ENCODE peak calls at places on chromosomes 12 and 14, in seven cellular contexts. C is T47D, X is hepatocyte, A is erythroblast, Q is HFFc6, I is tibial artery, P is T-helper 17 cell. W is an unnamed sample.

GRCh38 chr12:52956987-52957386 is 8.1 kb downstream of the KRT18 start:
- DNase-seq in A (no peak), P (no peak), C (peak), X (no peak), Q (no peak), I (no peak), W (no peak)

GRCh38 chr14:93742761-93743160 is 45.5 kb downstream of the PRIMA1 start:
- DNase-seq in X (peak), C (no peak), A (no peak), P (no peak), I (no peak), Q (no peak), W (no peak)

GRCh38 chr12:106113446-106114083 is 25.2 kb downstream of the NUAK1 start:
- DNase-seq in Q (no peak), A (no peak), C (no peak), X (no peak), P (no peak), I (peak), W (no peak)

GRCh38 chr12:112891093-112892024 is 15.4 kb upstream of the OAS1 start:
- DNase-seq in P (no peak), Q (no peak), X (no peak), C (no peak), A (no peak), I (no peak), W (no peak)

GRCh38 chr12:89370411-89370810 is 18.1 kb upstream of the DUSP6 start:
- DNase-seq in I (no peak), X (no peak), P (no peak), Q (no peak), C (peak), A (peak), W (no peak)

GRCh38 chr12:63869656-63870055 is 25.2 kb downstream of the SRGAP1 start:
- DNase-seq in X (no peak), A (no peak), C (no peak), P (no peak), Q (peak), I (no peak), W (no peak)

GRCh38 chr14:100336618-100337530 is 13.7 kb downstream of the SLC25A47 start:
- DNase-seq in C (no peak), P (no peak), I (peak), X (no peak), Q (no peak), A (no peak), W (no peak)

GRCh38 chr12:54172102-54172630 is 16.6 kb downstream of the SMUG1 start:
- DNase-seq in P (no peak), Q (no peak), X (no peak), C (no peak), A (no peak), I (no peak), W (no peak)

GRCh38 chr12:112122823-112123690 is 2.3 kb upstream of the TRAFD1 start:
- DNase-seq in P (no peak), I (no peak), Q (peak), X (peak), C (no peak), A (no peak), W (no peak)

GRCh38 chr12:49874142-49874897 is 29.4 kb downstream of the FAIM2 start:
- DNase-seq in C (no peak), P (no peak), X (peak), A (no peak), Q (no peak), I (no peak), W (no peak)

GRCh38 chr14:32667791-32668190 is 270.9 kb upstream of the NPAS3 start:
- DNase-seq in A (no peak), X (no peak), I (no peak), Q (no peak), P (no peak), C (peak), W (no peak)

GRCh38 chr12:110741795-110742717 is 635 bp downstream of the PPP1CC start:
- DNase-seq in A (peak), P (no peak), Q (no peak), X (peak), C (peak), I (no peak), W (peak)

GRCh38 chr12:100716949-100717732 is 77.4 kb upstream of the ANO4 start:
- DNase-seq in I (no peak), P (no peak), C (no peak), A (peak), Q (no peak), X (peak), W (no peak)

GRCh38 chr12:124774054-124774461 is 89.6 kb downstream of the SCARB1 start:
- DNase-seq in A (no peak), X (no peak), I (no peak), Q (no peak), P (no peak), C (no peak), W (no peak)

GRCh38 chr12:103965255-103965589 is 450 bp upstream of the TDG start:
- DNase-seq in X (no peak), C (no peak), I (no peak), A (no peak), P (no peak), Q (no peak), W (no peak)

GRCh38 chr12:107736914-107737313 is 24.0 kb downstream of the PRDM4 start:
- DNase-seq in X (no peak), I (no peak), Q (no peak), A (no peak), P (no peak), C (no peak), W (peak)

GRCh38 chr12:131831635-131832041 is 3.4 kb downstream of the MMP17 start:
- DNase-seq in X (peak), Q (peak), P (no peak), I (no peak), C (peak), A (no peak), W (no peak)

GRCh38 chr12:103571286-103571685 is 15.8 kb upstream of the STAB2 start:
- DNase-seq in A (no peak), Q (no peak), X (peak), P (no peak), I (no peak), C (no peak), W (no peak)

GRCh38 chr14:84403585-84403984 is 1126.4 kb upstream of the FLRT2 start:
- DNase-seq in X (peak), P (no peak), Q (no peak), A (no peak), C (peak), I (no peak), W (no peak)